ENCODE peak calls at places on chromosomes 16 and 17, in nine cellular contexts. O, G, H, F, B, W, N, E and I are unnamed samples.

GRCh38 chr17:4584125-4584834 is at the start of gene SMTNL2:
- DNase-seq in O (peak; percentile 37), G (peak; percentile 73), H (no peak), F (peak; percentile 63), B (peak; percentile 77), W (no peak), N (no peak), E (no peak), I (no peak)

GRCh38 chr17:75849304-75849695 is 5.1 kb upstream of the UNC13D start:
- DNase-seq in O (no peak), G (no peak), H (no peak), F (no peak), B (no peak), W (no peak), N (no peak), E (no peak), I (no peak)

GRCh38 chr17:67582632-67583230 is 135.0 kb upstream of the NOL11 start:
- DNase-seq in O (no peak), G (no peak), H (no peak), F (no peak), B (no peak), W (no peak), N (no peak), E (no peak), I (no peak)

GRCh38 chr16:50697881-50698767 is 4.7 kb downstream of the NOD2 start:
- DNase-seq in O (peak; percentile 55), G (no peak), H (no peak), F (no peak), B (no peak), W (peak; percentile 47), N (no peak), E (no peak), I (no peak)

GRCh38 chr17:12097326-12097725 is 76.6 kb downstream of the MAP2K4 start:
- DNase-seq in O (no peak), G (no peak), H (no peak), F (no peak), B (no peak), W (no peak), N (no peak), E (no peak), I (no peak)

GRCh38 chr16:8621572-8622314 is at the start of gene METTL22:
- DNase-seq in O (peak; percentile 95), G (peak; percentile 94), H (peak; percentile 90), F (peak; percentile 94), B (peak; percentile 84), W (peak; percentile 88), N (peak; percentile 87), E (peak; percentile 92), I (peak; percentile 95)

GRCh38 chr17:66644311-66644710 is 190.6 kb upstream of the CACNG5 start:
- DNase-seq in O (no peak), G (no peak), H (no peak), F (no peak), B (no peak), W (no peak), N (no peak), E (no peak), I (no peak)

GRCh38 chr17:77391668-77392375 is 251.1 kb downstream of the SEC14L1 start:
- DNase-seq in O (no peak), G (peak; percentile 94), H (peak; percentile 32), F (peak; percentile 51), B (no peak), W (no peak), N (no peak), E (peak; percentile 67), I (peak; percentile 31)

GRCh38 chr17:8632087-8632486 is 1.6 kb upstream of the MYH10 start:
- DNase-seq in O (no peak), G (no peak), H (no peak), F (peak; percentile 46), B (no peak), W (no peak), N (no peak), E (no peak), I (peak; percentile 56)

GRCh38 chr16:12259258-12259657 is 282.7 kb downstream of the SNX29 start:
- DNase-seq in O (no peak), G (no peak), H (no peak), F (no peak), B (no peak), W (no peak), N (peak; percentile 76), E (no peak), I (no peak)

GRCh38 chr17:50584116-50584515 is 23.6 kb downstream of the CACNA1G start:
- DNase-seq in O (no peak), G (no peak), H (no peak), F (no peak), B (no peak), W (no peak), N (no peak), E (no peak), I (no peak)

GRCh38 chr16:57970971-57971370 is at the start of gene CNGB1:
- DNase-seq in O (no peak), G (no peak), H (no peak), F (no peak), B (no peak), W (no peak), N (no peak), E (no peak), I (no peak)